ENCODE peak calls at places on chromosome 16, in seven cellular contexts. D, L, T, A, U, C and X are unnamed samples. For H3K4me1, the result is how much of the 10 kb centered on the place peaks cover.

GRCh38 chr16:6081320-6081976 is 983.9 kb upstream of the EEF2KMT start:
- DNase-seq in C (no peak), L (no peak), D (peak), U (peak), A (peak), T (peak), X (no peak)

GRCh38 chr16:64468515-64469090 is 653.3 kb downstream of the CDH11 start:
- DNase-seq in T (no peak), L (no peak), C (no peak), U (no peak), D (no peak), A (no peak), X (no peak)

GRCh38 chr16:63067141-63067540 is 1030.9 kb upstream of the CDH8 start:
- DNase-seq in L (no peak), U (no peak), D (no peak), A (no peak), T (no peak), C (no peak), X (no peak)

GRCh38 chr16:2039286-2040030 is 8.2 kb downstream of the NTHL1 start:
- DNase-seq in D (no peak), U (peak), C (peak), T (peak), L (peak), A (peak), X (peak)

GRCh38 chr16:19179890-19180490 is 11.9 kb downstream of the SYT17 start:
- DNase-seq in C (no peak), T (no peak), D (peak), L (peak), A (peak), U (peak), X (peak)

GRCh38 chr16:54812229-54812628 is 118.4 kb upstream of the IRX5 start:
- DNase-seq in C (no peak), U (no peak), D (no peak), L (no peak), T (no peak), A (peak), X (no peak)

GRCh38 chr16:3485821-3486505 is 9.3 kb downstream of the C16orf90 start:
- DNase-seq in C (no peak), A (peak), L (no peak), T (no peak), D (no peak), U (no peak), X (no peak)

GRCh38 chr16:85567101-85567866 is 45.8 kb upstream of the GSE1 start:
- DNase-seq in L (no peak), U (peak), T (no peak), C (no peak), D (no peak), A (no peak), X (no peak)

GRCh38 chr16:62135903-62136302 is 99.7 kb upstream of the CDH8 start:
- DNase-seq in D (no peak), U (no peak), C (no peak), A (no peak), T (peak), L (no peak), X (no peak)

GRCh38 chr16:78321611-78322010 is 222.2 kb downstream of the WWOX start:
- DNase-seq in L (no peak), T (no peak), C (no peak), A (no peak), U (no peak), D (no peak), X (no peak)

GRCh38 chr16:11682655-11683096 is 14.4 kb downstream of the SNN start:
- DNase-seq in A (no peak), D (no peak), T (peak), C (no peak), U (no peak), L (no peak), X (no peak)

GRCh38 chr16:3458852-3459361 is 15.4 kb downstream of the NAA60 start:
- DNase-seq in A (peak), L (no peak), C (no peak), D (no peak), U (peak), T (no peak), X (no peak)

GRCh38 chr16:50309527-50310307 is 43.4 kb downstream of the ADCY7 start:
- DNase-seq in D (no peak), A (no peak), C (no peak), U (no peak), L (peak), T (no peak), X (no peak)

GRCh38 chr16:31458073-31458834 is 1.0 kb upstream of the ARMC5 start:
- DNase-seq in A (peak), C (peak), T (peak), L (peak), U (no peak), D (peak), X (peak)

GRCh38 chr16:3983081-3983520 is 102.6 kb upstream of the CREBBP start:
- DNase-seq in T (peak), C (peak), U (peak), A (peak), D (peak), L (peak), X (peak)

GRCh38 chr16:30875881-30876791 is 17.7 kb downstream of the BCL7C start:
- DNase-seq in L (no peak), D (no peak), A (no peak), T (no peak), U (no peak), C (no peak), X (no peak)

GRCh38 chr16:383326-384020 is 1.7 kb upstream of the PGAP6 start:
- DNase-seq in L (peak), U (peak), A (no peak), T (no peak), C (peak), D (peak), X (peak)

GRCh38 chr16:19338335-19338734 is 52.8 kb downstream of the CLEC19A start:
- DNase-seq in A (peak), C (no peak), U (no peak), D (no peak), L (peak), T (no peak), X (no peak)

GRCh38 chr16:10888320-10888937 is 11.4 kb downstream of the CIITA start:
- DNase-seq in A (no peak), L (no peak), U (no peak), T (no peak), C (no peak), D (no peak), X (peak)

GRCh38 chr16:61014869-61015268 is 1021.4 kb downstream of the CDH8 start:
- DNase-seq in C (peak), A (no peak), D (no peak), U (no peak), L (no peak), T (no peak), X (no peak)

GRCh38 chr16:89700649-89701424 is 668 bp downstream of the SPATA2L start:
- DNase-seq in A (peak), L (peak), U (peak), D (peak), T (no peak), C (peak), X (peak)

GRCh38 chr16:5633845-5634440 is 536.3 kb upstream of the EEF2KMT start:
- DNase-seq in D (no peak), T (no peak), L (no peak), U (peak), A (peak), C (no peak), X (no peak)

GRCh38 chr16:65070831-65071230 is 51.0 kb downstream of the CDH11 start:
- DNase-seq in C (no peak), U (peak), D (no peak), L (peak), A (peak), T (peak), X (no peak)

GRCh38 chr16:77212736-77213541 is 13.7 kb downstream of the SYCE1L start:
- DNase-seq in A (peak), L (peak), T (no peak), C (peak), U (peak), D (peak), X (peak)

GRCh38 chr16:50531901-50532300 is 16.3 kb upstream of the NKD1 start:
- DNase-seq in D (no peak), T (no peak), C (no peak), L (no peak), U (no peak), A (no peak), X (no peak)

GRCh38 chr16:27748868-27749546 is 199.1 kb downstream of the KATNIP start:
- DNase-seq in U (peak), D (no peak), C (no peak), A (peak), L (peak), T (peak), X (peak)

GRCh38 chr16:84652565-84652964 is 4.3 kb downstream of the KLHL36 start:
- DNase-seq in L (no peak), C (no peak), T (no peak), D (no peak), U (no peak), A (no peak), X (no peak)

GRCh38 chr16:20851601-20852000 is 45.3 kb downstream of the REXO5 start:
- DNase-seq in U (peak), A (peak), D (peak), L (no peak), C (peak), T (peak), X (peak)

GRCh38 chr16:52074133-52074532 is 472.8 kb downstream of the TOX3 start:
- DNase-seq in A (no peak), L (no peak), U (no peak), C (no peak), T (no peak), D (no peak), X (no peak)

GRCh38 chr16:3059041-3059722 is 6.3 kb upstream of the IL32 start:
- DNase-seq in A (peak), U (peak), C (peak), T (peak), L (peak), D (peak), X (peak)

GRCh38 chr16:80006175-80006895 is 405.8 kb upstream of the MAF start:
- DNase-seq in A (peak), C (no peak), U (no peak), D (no peak), T (peak), L (no peak), X (no peak)
- H3K4me3 ChIP-seq in A (no peak), C (no peak), U (no peak), D (no peak), T (no peak), L (no peak), X (no peak)

GRCh38 chr16:87392823-87393679 is 915 bp downstream of the MAP1LC3B start:
- DNase-seq in T (peak), C (peak), D (peak), L (peak), U (peak), A (peak), X (peak)

GRCh38 chr16:87393680-87394055 is 1.5 kb downstream of the MAP1LC3B start:
- DNase-seq in C (peak), T (no peak), D (no peak), A (no peak), U (no peak), L (no peak), X (no peak)

GRCh38 chr16:87390641-87391323 is 1.4 kb upstream of the MAP1LC3B start:
- DNase-seq in T (no peak), C (no peak), L (no peak), D (no peak), U (no peak), A (no peak), X (peak)

GRCh38 chr16:87391324-87391949 is 699 bp upstream of the MAP1LC3B start:
- DNase-seq in U (no peak), T (no peak), C (peak), A (peak), L (peak), D (peak), X (peak)

GRCh38 chr16:87391950-87392822 is at the start of gene MAP1LC3B:
- DNase-seq in T (peak), L (peak), D (peak), U (peak), A (peak), C (peak), X (peak)
- TF ChIP-seq CTCF in T (no peak), L (no peak), D (no peak), U (no peak), A (no peak), C (no peak), X (no peak)

GRCh38 chr16:75488322-75488721 is 6.9 kb downstream of the CHST6 start:
- DNase-seq in A (no peak), T (no peak), C (no peak), U (no peak), D (no peak), L (no peak), X (no peak)

GRCh38 chr16:75485230-75486013 is 9.8 kb downstream of the CHST6 start:
- DNase-seq in A (no peak), L (no peak), T (no peak), C (no peak), D (no peak), U (no peak), X (no peak)

GRCh38 chr16:75483222-75483621 is 12.0 kb downstream of the CHST6 start:
- DNase-seq in T (peak), L (no peak), U (peak), A (no peak), C (no peak), D (no peak), X (no peak)

GRCh38 chr16:75486666-75487313 is 8.5 kb downstream of the CHST6 start:
- DNase-seq in D (no peak), C (no peak), U (no peak), L (no peak), A (no peak), T (no peak), X (no peak)

GRCh38 chr16:75486014-75486404 is 9.2 kb downstream of the CHST6 start:
- DNase-seq in C (no peak), U (peak), T (no peak), D (no peak), L (no peak), A (no peak), X (no peak)
- H3K4me1 ChIP-seq in C (under half), U (under half), T (under half), D (under half), L (under half), A (under half), X (under half)

GRCh38 chr16:23504453-23505179 is 5.7 kb downstream of the GGA2 start:
- DNase-seq in A (peak), T (peak), D (peak), U (peak), L (no peak), C (no peak), X (peak)
- H3K4me3 ChIP-seq in A (no peak), T (peak), D (no peak), U (no peak), L (no peak), C (no peak), X (no peak)

GRCh38 chr16:56401482-56401881 is 23.9 kb downstream of the AMFR start:
- DNase-seq in A (peak), U (peak), C (no peak), T (no peak), L (peak), D (no peak), X (no peak)
- TF ChIP-seq CTCF in A (no peak), U (peak), C (peak), T (no peak), L (peak), D (no peak), X (peak)

GRCh38 chr16:80991792-80992430 is 14.8 kb downstream of the CMC2 start:
- DNase-seq in A (no peak), C (no peak), L (no peak), T (no peak), U (no peak), D (no peak), X (no peak)
- H3K4me1 ChIP-seq in A (half or more), C (half or more), L (under half), T (under half), U (under half), D (under half), X (under half)

DNA sequence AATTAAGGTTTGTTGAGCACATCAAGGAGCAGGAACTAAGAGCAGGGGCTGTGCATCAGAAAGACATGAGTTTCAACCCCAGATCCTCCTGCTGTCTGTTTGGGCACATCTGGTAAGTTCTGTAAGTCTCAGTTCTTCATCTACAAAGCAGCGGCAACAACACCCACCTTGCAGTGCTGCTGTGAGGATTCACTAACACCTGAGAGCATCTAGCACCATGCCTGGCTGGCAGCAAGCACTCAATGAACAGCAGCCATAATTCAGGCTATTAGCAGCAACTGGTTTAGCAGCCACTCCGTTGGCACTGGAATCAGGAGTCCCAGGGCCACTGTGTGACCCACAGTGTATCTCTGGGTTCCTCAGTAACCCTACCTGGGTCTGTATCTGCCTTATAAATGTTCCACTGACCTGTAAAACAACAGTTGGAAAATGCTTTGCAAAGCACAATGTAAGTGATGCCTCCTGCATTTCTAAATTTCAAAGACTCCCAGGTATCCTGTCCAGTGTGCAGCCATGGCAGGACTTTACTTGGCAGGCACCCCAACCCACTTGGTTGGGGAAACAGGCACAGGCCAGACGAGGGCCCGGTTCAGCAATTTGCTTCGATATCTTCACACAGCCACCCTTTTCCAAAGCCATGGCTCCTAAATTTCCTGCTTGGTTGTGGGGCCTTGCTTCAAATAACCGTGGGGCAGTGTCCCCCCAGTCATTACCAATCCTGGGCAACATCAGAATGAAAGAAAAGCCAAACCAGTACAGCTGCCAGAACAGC is 4.2 kb downstream of the ST3GAL2 start:
- DNase-seq in C (no peak), D (no peak), U (no peak), L (no peak), T (no peak), A (no peak), X (no peak)
- H3K4me3 ChIP-seq in C (no peak), D (no peak), U (no peak), L (no peak), T (no peak), A (no peak), X (no peak)